ENCODE peak calls at places on chromosomes 3 and 15, in eight cellular contexts. Z is MM.1S, A is fibroblast of mammary gland, S is heart right ventricle, U is A549, O is tibial nerve, P is tibial artery, G is brain microvascular endothelial cell. N is an unnamed sample.

GRCh38 chr3:4504340-4505261 is 11.5 kb downstream of the ITPR1 start:
- DNase-seq in Z (peak), S (no peak), O (no peak), G (no peak), U (no peak), P (no peak), A (peak), N (peak)

GRCh38 chr3:42701371-42702065 is 1.1 kb downstream of the HHATL start:
- DNase-seq in U (peak), A (no peak), O (no peak), P (peak), Z (peak), G (no peak), S (peak), N (peak)

GRCh38 chr3:124972457-124972856 is 37.9 kb upstream of the MUC13 start:
- DNase-seq in O (no peak), A (no peak), Z (no peak), G (no peak), P (no peak), U (peak), S (no peak), N (no peak)

GRCh38 chr3:13099707-13100106 is 26.5 kb upstream of the IQSEC1 start:
- DNase-seq in O (no peak), U (no peak), A (no peak), Z (no peak), P (no peak), S (no peak), G (no peak), N (no peak)

GRCh38 chr3:52200981-52201679 is 3.2 kb downstream of the ALAS1 start:
- DNase-seq in U (no peak), G (no peak), Z (no peak), P (no peak), S (no peak), O (no peak), A (peak), N (no peak)

GRCh38 chr15:83248944-83249343 is 35.5 kb downstream of the BNC1 start:
- DNase-seq in S (no peak), U (no peak), O (no peak), G (no peak), Z (no peak), P (no peak), A (no peak), N (no peak)

GRCh38 chr3:162492446-162493081 is 996.0 kb downstream of the OTOL1 start:
- DNase-seq in U (peak), O (no peak), G (peak), P (no peak), Z (no peak), S (no peak), A (peak), N (peak)

GRCh38 chr3:158402590-158402989 is 168.4 kb upstream of the MLF1 start:
- DNase-seq in P (no peak), A (no peak), G (no peak), S (no peak), Z (no peak), O (no peak), U (no peak), N (no peak)

GRCh38 chr3:160200328-160200727 is 24.9 kb upstream of the C3orf80 start:
- DNase-seq in A (peak), O (no peak), G (no peak), P (no peak), Z (no peak), S (no peak), U (no peak), N (peak)

GRCh38 chr15:57156210-57156887 is 220.0 kb upstream of the CGNL1 start:
- DNase-seq in S (no peak), A (no peak), P (no peak), G (no peak), U (no peak), O (no peak), Z (no peak), N (no peak)

GRCh38 chr3:192833177-192833890 is 84.3 kb downstream of the MB21D2 start:
- DNase-seq in A (peak), G (peak), S (no peak), U (peak), P (no peak), Z (no peak), O (no peak), N (peak)

GRCh38 chr3:192896208-192896607 is 21.4 kb downstream of the MB21D2 start:
- DNase-seq in Z (no peak), O (no peak), A (no peak), G (no peak), U (no peak), S (no peak), P (no peak), N (no peak)

GRCh38 chr3:52404391-52404790 is 40.5 kb downstream of the SEMA3G start:
- DNase-seq in Z (no peak), U (no peak), A (no peak), S (no peak), O (no peak), G (no peak), P (no peak), N (no peak)

GRCh38 chr3:71393093-71393492 is 190.4 kb downstream of the FOXP1 start:
- DNase-seq in Z (no peak), O (no peak), A (no peak), S (no peak), U (no peak), G (no peak), P (no peak), N (no peak)

GRCh38 chr3:52979190-52979983 is 66.5 kb downstream of the SFMBT1 start:
- DNase-seq in P (no peak), A (no peak), U (no peak), Z (no peak), S (no peak), O (no peak), G (no peak), N (no peak)

GRCh38 chr3:32453346-32453745 is 49.3 kb downstream of the CMTM6 start:
- DNase-seq in Z (no peak), S (no peak), O (no peak), U (peak), G (peak), A (peak), P (no peak), N (peak)

GRCh38 chr15:68313501-68314390 is 36.2 kb downstream of the FEM1B start:
- DNase-seq in A (no peak), G (no peak), U (no peak), O (no peak), Z (no peak), S (no peak), P (peak), N (no peak)

GRCh38 chr15:68558318-68559305 is 20.2 kb upstream of the CORO2B start:
- DNase-seq in U (no peak), A (no peak), G (no peak), S (no peak), P (no peak), Z (no peak), O (no peak), N (no peak)

GRCh38 chr3:191366675-191367074 is 36.3 kb upstream of the UTS2B start:
- DNase-seq in Z (no peak), A (peak), U (no peak), S (no peak), P (no peak), G (peak), O (no peak), N (peak)

GRCh38 chr15:29776859-29777258 is 45.4 kb downstream of the TJP1 start:
- DNase-seq in P (no peak), O (no peak), U (no peak), Z (no peak), S (no peak), G (no peak), A (no peak), N (no peak)

GRCh38 chr3:184466413-184466960 is 86.6 kb downstream of the CHRD start:
- DNase-seq in P (no peak), U (no peak), S (peak), O (no peak), A (peak), Z (peak), G (peak), N (peak)

GRCh38 chr3:157155591-157155990 is 4.4 kb downstream of the CCNL1 start:
- DNase-seq in P (no peak), G (no peak), S (no peak), Z (no peak), U (no peak), A (no peak), O (no peak), N (no peak)
- H3K4me3 ChIP-seq in P (peak), G (no peak), S (peak), Z (peak), U (peak), A (peak), O (no peak), N (peak)

GRCh38 chr3:10352146-10352911 is 31.4 kb upstream of the SEC13 start:
- DNase-seq in U (peak), O (no peak), Z (no peak), P (no peak), A (peak), G (peak), S (no peak), N (peak)
- TF ChIP-seq CTCF in U (no peak), O (no peak), Z (no peak), P (no peak), A (no peak), G (peak), S (no peak), N (no peak)

GRCh38 chr3:46693038-46693896 is at the start of gene ALS2CL:
- DNase-seq in S (peak), A (no peak), Z (peak), G (no peak), P (peak), O (no peak), U (peak), N (peak)

GRCh38 chr3:46693897-46694235 is 387 bp upstream of the ALS2CL start:
- DNase-seq in O (no peak), A (peak), Z (no peak), P (no peak), G (no peak), S (no peak), U (no peak), N (no peak)

GRCh38 chr3:46694520-46694919 is 1.0 kb upstream of the ALS2CL start:
- DNase-seq in G (no peak), S (no peak), A (no peak), U (no peak), P (no peak), O (no peak), Z (no peak), N (no peak)

GRCh38 chr3:46690798-46691197 is 2.7 kb downstream of the ALS2CL start:
- DNase-seq in O (no peak), G (no peak), S (peak), P (no peak), Z (no peak), A (no peak), U (peak), N (no peak)

GRCh38 chr3:46692566-46692983 is 904 bp downstream of the ALS2CL start:
- DNase-seq in O (no peak), S (peak), P (peak), A (no peak), U (peak), G (no peak), Z (no peak), N (no peak)
- H3K4me3 ChIP-seq in O (peak), S (peak), P (peak), A (no peak), U (peak), G (no peak), Z (peak), N (peak)

GRCh38 chr3:122488262-122488973 is 26.3 kb downstream of the KPNA1 start:
- DNase-seq in O (no peak), S (no peak), G (no peak), P (no peak), Z (no peak), A (no peak), U (no peak), N (no peak)
- TF ChIP-seq CTCF in O (no peak), S (no peak), G (no peak), P (no peak), Z (no peak), A (no peak), U (no peak), N (no peak)

GRCh38 chr3:190001426-190001825 is 119.3 kb downstream of the P3H2 start:
- DNase-seq in P (no peak), Z (no peak), G (peak), A (no peak), S (no peak), U (no peak), O (no peak), N (peak)

GRCh38 chr3:190003730-190004129 is 117.0 kb downstream of the P3H2 start:
- DNase-seq in P (no peak), O (no peak), A (peak), S (no peak), U (peak), G (peak), Z (no peak), N (peak)

GRCh38 chr3:190005343-190006113 is 115.2 kb downstream of the P3H2 start:
- DNase-seq in Z (no peak), S (no peak), G (no peak), O (no peak), P (no peak), U (no peak), A (no peak), N (no peak)

GRCh38 chr3:190008432-190008831 is 112.3 kb downstream of the P3H2 start:
- DNase-seq in Z (no peak), S (no peak), P (no peak), U (no peak), O (no peak), A (no peak), G (no peak), N (no peak)

DNA sequence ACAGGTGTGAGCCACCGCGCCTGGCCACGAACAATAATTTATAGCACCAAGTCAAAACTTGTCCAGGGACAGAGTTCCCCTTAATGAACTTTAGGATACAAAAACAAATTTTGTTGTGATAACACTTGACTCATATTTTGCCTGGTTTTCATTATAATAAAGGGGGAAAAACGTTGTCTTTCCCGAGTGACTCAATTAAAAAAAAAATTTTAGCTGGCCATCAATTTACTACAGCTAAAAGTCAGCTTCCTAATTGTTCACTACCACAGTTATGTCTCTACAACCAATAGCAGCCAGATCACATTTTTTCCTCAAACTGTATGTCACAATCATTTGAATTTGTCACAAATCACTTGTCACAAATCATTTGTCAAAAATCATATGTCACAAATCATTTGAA is 116.0 kb downstream of the P3H2 start:
- DNase-seq in U (no peak), P (no peak), Z (no peak), S (no peak), G (no peak), O (no peak), A (peak), N (no peak)
- H3K4me3 ChIP-seq in U (no peak), P (no peak), Z (no peak), S (no peak), G (no peak), O (no peak), A (no peak), N (no peak)

GRCh38 chr3:98185180-98185579 is 18.7 kb downstream of the OR5H15 start:
- DNase-seq in O (no peak), Z (peak), A (no peak), S (no peak), P (no peak), U (peak), G (no peak), N (no peak)

GRCh38 chr3:98188553-98188952 is 22.1 kb downstream of the OR5H15 start:
- DNase-seq in U (peak), P (no peak), G (no peak), A (no peak), S (no peak), O (no peak), Z (peak), N (no peak)
- TF ChIP-seq CTCF in U (no peak), P (no peak), G (no peak), A (peak), S (peak), O (peak), Z (peak), N (peak)

DNA sequence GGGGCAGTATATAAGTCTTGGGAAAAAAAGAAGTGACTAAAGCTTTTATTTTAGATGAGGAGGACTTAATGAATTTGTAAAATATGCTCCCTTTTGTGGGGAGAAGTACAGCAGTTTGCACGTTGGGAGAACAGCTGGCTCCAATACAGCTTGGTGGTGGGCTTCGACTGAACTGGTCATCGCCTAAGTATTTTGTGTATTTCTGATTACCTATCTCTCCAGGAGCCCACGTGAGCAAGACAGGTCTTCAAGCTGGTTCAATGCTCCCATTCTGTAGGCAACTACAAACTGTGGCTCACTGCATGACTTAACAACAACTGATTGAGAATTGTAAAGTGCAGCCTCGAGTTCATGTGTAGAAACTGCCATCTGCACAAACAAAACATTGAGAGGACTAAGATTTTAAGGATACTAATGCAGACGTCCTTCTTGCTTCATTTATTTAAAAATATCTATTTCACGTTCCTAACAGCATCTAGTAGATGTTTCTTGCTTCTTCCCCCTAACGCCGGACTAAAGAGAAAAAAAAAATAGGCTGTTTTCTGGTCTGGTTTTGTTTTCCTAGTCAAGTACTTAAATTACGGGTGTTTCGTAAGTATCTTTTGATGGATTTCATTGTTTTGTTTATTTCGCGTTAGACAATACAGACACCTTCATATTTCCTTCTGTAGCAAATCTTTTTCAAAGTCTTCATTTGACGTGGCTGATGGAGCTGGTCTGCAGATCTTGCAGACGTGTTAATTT is 1.4 kb upstream of the GREM1 start:
- DNase-seq in O (no peak), S (no peak), G (no peak), U (no peak), Z (no peak), A (no peak), P (no peak), N (peak)
- H3K4me3 ChIP-seq in O (no peak), S (peak), G (peak), U (no peak), Z (no peak), A (no peak), P (no peak), N (peak)

GRCh38 chr3:137116619-137117018 is 158.8 kb downstream of the IL20RB start:
- DNase-seq in O (no peak), S (no peak), G (no peak), P (no peak), U (no peak), A (peak), Z (no peak), N (no peak)

DNA sequence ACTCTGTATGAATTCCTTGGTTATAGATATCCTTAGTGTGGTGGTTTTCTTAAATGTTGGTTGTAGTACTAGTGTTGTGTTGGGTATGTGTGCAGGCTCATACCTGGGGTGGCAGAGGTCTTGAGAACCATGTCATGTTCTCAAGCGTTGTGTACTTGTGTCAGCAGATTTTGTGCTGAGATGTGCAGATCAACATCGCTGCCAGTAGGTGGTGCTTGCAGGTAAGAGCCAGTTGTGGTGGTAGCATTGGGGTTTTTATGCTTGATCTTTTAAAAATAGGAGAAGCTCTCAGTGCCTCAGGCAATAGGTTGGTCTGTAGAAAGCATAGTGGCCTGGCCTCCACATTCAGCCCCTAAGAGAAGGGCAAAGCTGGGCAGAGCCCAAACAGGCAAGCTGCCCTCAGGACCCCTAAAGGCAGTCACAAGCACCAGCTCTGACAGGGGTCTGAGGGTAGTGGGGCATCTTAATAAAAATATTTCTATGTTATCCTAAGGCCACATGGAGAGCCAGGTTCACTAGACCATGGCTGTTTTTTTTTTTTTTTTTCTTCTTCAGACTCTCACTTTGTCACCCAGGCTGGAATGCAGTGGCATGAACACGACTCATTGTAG is 164.0 kb downstream of the IL20RB start:
- DNase-seq in S (no peak), Z (peak), A (peak), U (peak), P (no peak), O (peak), G (peak), N (peak)
- TF ChIP-seq CTCF in S (peak), Z (peak), A (peak), U (peak), P (peak), O (no peak), G (peak), N (peak)

GRCh38 chr3:11568503-11569155 is 75.1 kb downstream of the VGLL4 start:
- DNase-seq in G (peak), A (peak), O (peak), U (peak), P (peak), Z (no peak), S (peak), N (peak)
- H3K4me3 ChIP-seq in G (peak), A (peak), O (peak), U (peak), P (peak), Z (no peak), S (peak), N (peak)

GRCh38 chr3:94004301-94004910 is 24.0 kb downstream of the STX19 start:
- DNase-seq in A (peak), P (no peak), Z (peak), O (no peak), G (peak), S (no peak), U (peak), N (peak)
- TF ChIP-seq CTCF in A (peak), P (peak), Z (peak), O (peak), G (peak), S (peak), U (peak), N (peak)

N was measured in cardiac fibroblast.